ENCODE peak calls at places on chromosomes 13 and 19, in five cellular contexts. K is GM12878, O is A549, Q is K562, F is GM23338. H is an unnamed sample.

GRCh38 chr13:73059460-73060250 is 850 bp downstream of the KLF5 start:
- DNase-seq in K (no peak), O (no peak), Q (peak), F (peak), H (peak)

GRCh38 chr13:95644611-95645052 is at the start of gene DZIP1:
- DNase-seq in K (no peak), O (peak), Q (no peak), F (peak), H (peak)

GRCh38 chr13:35965226-35965927 is 165.8 kb downstream of the DCLK1 start:
- DNase-seq in K (no peak), O (no peak), Q (no peak), F (no peak), H (no peak)

GRCh38 chr13:47114030-47114429 is 217.2 kb upstream of the HTR2A start:
- DNase-seq in K (no peak), O (no peak), Q (no peak), F (no peak), H (no peak)

GRCh38 chr13:89066868-89067466 is 1395.8 kb downstream of the SLITRK5 start:
- DNase-seq in K (no peak), O (peak), Q (no peak), F (peak), H (peak)

GRCh38 chr19:47239152-47239551 is 8.2 kb upstream of the BBC3 start:
- DNase-seq in K (no peak), O (no peak), Q (no peak), F (peak), H (no peak)

GRCh38 chr19:43699506-43700367 is 16.1 kb upstream of the IRGC start:
- DNase-seq in K (no peak), O (no peak), Q (no peak), F (peak), H (no peak)

GRCh38 chr19:49613374-49613773 is 22.4 kb downstream of the PRR12 start:
- DNase-seq in K (no peak), O (peak), Q (no peak), F (no peak), H (no peak)

GRCh38 chr19:50716178-50717025 is 3.2 kb downstream of the SHANK1 start:
- DNase-seq in K (no peak), O (no peak), Q (no peak), F (no peak), H (no peak)

GRCh38 chr13:73210218-73210883 is 151.5 kb downstream of the KLF5 start:
- DNase-seq in K (no peak), O (no peak), Q (no peak), F (no peak), H (peak)

GRCh38 chr13:110278859-110279258 is 28.1 kb downstream of the COL4A1 start:
- DNase-seq in K (no peak), O (no peak), Q (no peak), F (no peak), H (no peak)

GRCh38 chr13:93173656-93174055 is 53.0 kb upstream of the GPC6 start:
- DNase-seq in K (no peak), O (no peak), Q (no peak), F (no peak), H (no peak)

GRCh38 chr19:49427855-49428546 is 2.8 kb downstream of the GFY start:
- DNase-seq in K (no peak), O (peak), Q (peak), F (peak), H (no peak)

GRCh38 chr13:109704771-109705628 is 81.4 kb downstream of the IRS2 start:
- DNase-seq in K (no peak), O (peak), Q (no peak), F (no peak), H (no peak)

GRCh38 chr13:113353254-113353653 is 10.7 kb downstream of the GRTP1 start:
- DNase-seq in K (no peak), O (no peak), Q (no peak), F (no peak), H (no peak)

GRCh38 chr13:81872581-81872980 is 1531.7 kb upstream of the SPRY2 start:
- DNase-seq in K (no peak), O (no peak), Q (no peak), F (peak), H (peak)

GRCh38 chr13:112768795-112769411 is 79.1 kb downstream of the ATP11A start:
- DNase-seq in K (peak), O (no peak), Q (no peak), F (no peak), H (no peak)

GRCh38 chr19:36331353-36332228 is 47.4 kb downstream of the ZFP14 start:
- DNase-seq in K (peak), O (peak), Q (peak), F (peak), H (no peak)

GRCh38 chr19:39497850-39498261 is 891 bp upstream of the DLL3 start:
- DNase-seq in K (no peak), O (no peak), Q (peak), F (peak), H (peak)

GRCh38 chr19:28449803-28450202 is 763.1 kb downstream of the UQCRFS1 start:
- DNase-seq in K (no peak), O (no peak), Q (no peak), F (no peak), H (no peak)

GRCh38 chr13:42574435-42575311 is 721 bp downstream of the TNFSF11 start:
- DNase-seq in K (no peak), O (no peak), Q (no peak), F (peak), H (no peak)

GRCh38 chr19:42189133-42189532 is 28.3 kb downstream of the DEDD2 start:
- DNase-seq in K (no peak), O (no peak), Q (no peak), F (no peak), H (no peak)

GRCh38 chr13:104008571-104009435 is 942.6 kb upstream of the SLC10A2 start:
- DNase-seq in K (no peak), O (no peak), Q (no peak), F (no peak), H (no peak)

GRCh38 chr13:81927347-81927746 is 1586.4 kb upstream of the SPRY2 start:
- DNase-seq in K (no peak), O (no peak), Q (no peak), F (peak), H (peak)

GRCh38 chr13:69751259-69751658 is 356.4 kb upstream of the ATXN8OS start:
- DNase-seq in K (no peak), O (no peak), Q (no peak), F (no peak), H (no peak)

GRCh38 chr19:40424637-40425449 is 949 bp downstream of the SERTAD1 start:
- DNase-seq in K (no peak), O (no peak), Q (peak), F (peak), H (no peak)

GRCh38 chr19:16736709-16737108 is 17.1 kb downstream of the NWD1 start:
- DNase-seq in K (no peak), O (no peak), Q (no peak), F (peak), H (no peak)
- TF ChIP-seq JUNB in K (no peak), O (no peak), Q (no peak), F (no peak), H (no peak)

GRCh38 chr13:97234742-97235141 is 12.6 kb downstream of the MBNL2 start:
- DNase-seq in K (no peak), O (no peak), Q (no peak), F (no peak), H (no peak)
- TF ChIP-seq JUNB in K (no peak), O (no peak), Q (no peak), F (no peak), H (no peak)

GRCh38 chr13:46010148-46010547 is 42.4 kb downstream of the ZC3H13 start:
- DNase-seq in K (no peak), O (no peak), Q (no peak), F (peak), H (no peak)
- TF ChIP-seq JUNB in K (no peak), O (no peak), Q (no peak), F (no peak), H (no peak)

DNA sequence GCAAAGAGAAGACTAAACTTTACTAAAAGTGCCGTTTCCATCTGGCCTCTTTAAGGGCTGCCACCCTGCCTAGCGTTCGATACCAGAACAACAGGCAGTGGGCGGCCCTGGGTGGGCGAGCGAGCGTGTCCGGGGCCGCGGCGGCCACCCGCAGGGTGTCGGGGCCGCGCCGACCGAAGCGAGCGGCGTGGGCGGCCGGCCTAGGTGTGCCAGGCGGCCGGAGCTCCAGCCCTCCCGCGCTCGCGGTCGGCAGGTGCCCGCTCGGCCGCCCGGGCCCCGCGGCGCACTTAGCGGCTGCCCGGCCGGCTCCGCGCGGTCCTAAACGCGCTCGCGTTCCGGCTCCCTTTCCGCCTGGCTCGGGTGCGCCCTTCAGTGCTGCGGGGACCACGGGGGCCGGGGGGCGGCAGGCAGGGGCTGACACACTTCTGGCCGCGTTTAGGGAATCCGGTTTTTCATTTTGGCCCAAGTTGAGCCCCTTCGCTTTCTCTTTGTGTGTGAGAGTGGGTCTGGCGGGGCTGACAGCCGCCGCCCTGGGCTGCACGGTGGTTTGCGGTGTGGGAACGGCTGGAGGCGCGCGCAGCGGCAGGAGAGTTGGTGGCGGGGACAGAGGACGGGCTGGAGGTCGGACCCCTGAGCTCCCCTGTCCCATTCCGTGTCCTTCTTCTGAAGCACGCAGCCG is 2.9 kb downstream of the FGF9 start:
- DNase-seq in K (no peak), O (peak), Q (peak), F (peak), H (no peak)
- TF ChIP-seq JUNB in K (no peak), O (no peak), Q (no peak), F (no peak), H (no peak)

DNA sequence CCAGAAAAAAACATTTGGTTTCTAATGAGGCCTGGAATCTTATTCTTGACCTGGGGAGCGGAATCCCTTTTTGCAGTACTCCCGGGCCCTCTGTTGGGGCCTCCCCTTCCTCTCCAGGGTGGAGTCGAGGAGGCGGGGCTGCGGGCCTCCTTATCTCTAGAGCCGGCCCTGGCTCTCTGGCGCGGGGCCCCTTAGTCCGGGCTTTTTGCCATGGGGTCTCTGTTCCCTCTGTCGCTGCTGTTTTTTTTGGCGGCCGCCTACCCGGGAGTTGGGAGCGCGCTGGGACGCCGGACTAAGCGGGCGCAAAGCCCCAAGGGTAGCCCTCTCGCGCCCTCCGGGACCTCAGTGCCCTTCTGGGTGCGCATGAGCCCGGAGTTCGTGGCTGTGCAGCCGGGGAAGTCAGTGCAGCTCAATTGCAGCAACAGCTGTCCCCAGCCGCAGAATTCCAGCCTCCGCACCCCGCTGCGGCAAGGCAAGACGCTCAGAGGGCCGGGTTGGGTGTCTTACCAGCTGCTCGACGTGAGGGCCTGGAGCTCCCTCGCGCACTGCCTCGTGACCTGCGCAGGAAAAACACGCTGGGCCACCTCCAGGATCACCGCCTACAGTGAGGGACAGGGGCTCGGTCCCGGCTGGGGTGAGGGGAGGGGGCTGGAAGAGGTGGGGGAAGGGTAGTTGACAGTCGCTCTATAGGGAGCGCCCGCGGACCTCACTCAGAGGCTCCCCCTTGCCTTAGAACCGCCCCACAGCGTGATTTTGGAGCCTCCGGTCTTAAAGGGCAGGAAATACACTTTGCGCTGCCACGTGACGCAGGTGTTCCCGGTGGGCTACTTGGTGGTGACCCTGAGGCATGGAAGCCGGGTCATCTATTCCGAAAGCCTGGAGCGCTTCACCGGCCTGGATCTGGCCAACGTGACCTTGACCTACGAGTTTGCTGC is at the start of gene ICAM4:
- DNase-seq in K (no peak), O (no peak), Q (peak), F (peak), H (peak)
- TF ChIP-seq JUNB in K (no peak), O (no peak), Q (no peak), F (no peak), H (no peak)

GRCh38 chr19:2270572-2271515 is 11.1 kb downstream of the PEAK3 start:
- DNase-seq in K (no peak), O (peak), Q (peak), F (peak), H (peak)
- TF ChIP-seq JUNB in K (no peak), O (no peak), Q (no peak), F (no peak), H (no peak)

DNA sequence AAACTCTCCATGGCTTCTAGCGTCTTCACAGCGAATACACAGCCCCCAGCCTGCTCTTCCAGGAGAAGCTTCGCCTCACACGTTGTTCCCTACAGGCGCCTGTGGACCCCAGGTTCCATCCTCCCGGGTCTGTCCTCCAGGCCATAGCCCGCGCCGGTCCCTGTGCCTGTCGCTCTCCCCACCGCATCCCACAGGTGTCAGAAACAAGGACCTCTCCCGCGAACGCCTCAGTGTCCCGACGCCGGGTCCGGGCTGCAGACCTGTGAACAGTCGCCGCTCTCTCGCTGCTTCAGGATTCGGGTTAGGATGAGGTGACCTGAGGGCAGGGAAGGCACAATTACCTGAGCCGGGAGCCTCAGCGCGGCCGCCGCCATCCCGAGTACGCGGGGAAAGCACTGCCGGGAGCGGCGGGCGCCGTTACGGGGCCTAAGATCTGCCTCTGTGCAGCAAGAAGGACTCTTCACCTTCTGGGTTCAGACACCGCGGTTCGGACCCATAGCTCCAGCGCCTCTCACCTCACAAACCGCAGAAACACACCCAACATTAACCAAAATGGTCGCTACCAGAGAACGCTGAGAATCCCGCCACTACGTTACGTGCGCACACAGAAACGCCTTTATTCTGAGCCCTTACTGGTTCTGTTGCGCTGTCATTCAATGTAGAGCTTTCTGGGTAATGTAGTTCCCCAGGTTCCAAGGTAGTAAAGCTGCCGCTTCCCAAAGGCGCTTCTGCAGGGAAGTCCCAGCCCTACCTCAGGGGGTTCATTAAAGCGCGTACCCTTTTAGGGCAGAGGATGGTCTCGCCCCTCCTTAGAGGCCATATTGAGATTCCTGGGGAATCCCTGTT is at the start of gene ZNF418:
- DNase-seq in K (peak), O (peak), Q (no peak), F (peak), H (no peak)
- TF ChIP-seq JUNB in K (no peak), O (no peak), Q (no peak), F (no peak), H (no peak)

GRCh38 chr19:1154731-1155351 is 19.2 kb downstream of the SBNO2 start:
- DNase-seq in K (no peak), O (peak), Q (no peak), F (no peak), H (peak)

GRCh38 chr19:1156305-1156801 is 17.7 kb downstream of the SBNO2 start:
- DNase-seq in K (no peak), O (no peak), Q (no peak), F (no peak), H (no peak)

GRCh38 chr19:1153891-1154730 is 20.0 kb downstream of the SBNO2 start:
- DNase-seq in K (no peak), O (no peak), Q (no peak), F (no peak), H (no peak)

GRCh38 chr19:1156830-1157615 is 17.0 kb downstream of the SBNO2 start:
- DNase-seq in K (no peak), O (no peak), Q (no peak), F (no peak), H (no peak)

GRCh38 chr19:1155352-1156304 is 18.4 kb downstream of the SBNO2 start:
- DNase-seq in K (no peak), O (no peak), Q (no peak), F (no peak), H (no peak)
- TF ChIP-seq JUNB in K (no peak), O (no peak), Q (no peak), F (no peak), H (no peak)

DNA sequence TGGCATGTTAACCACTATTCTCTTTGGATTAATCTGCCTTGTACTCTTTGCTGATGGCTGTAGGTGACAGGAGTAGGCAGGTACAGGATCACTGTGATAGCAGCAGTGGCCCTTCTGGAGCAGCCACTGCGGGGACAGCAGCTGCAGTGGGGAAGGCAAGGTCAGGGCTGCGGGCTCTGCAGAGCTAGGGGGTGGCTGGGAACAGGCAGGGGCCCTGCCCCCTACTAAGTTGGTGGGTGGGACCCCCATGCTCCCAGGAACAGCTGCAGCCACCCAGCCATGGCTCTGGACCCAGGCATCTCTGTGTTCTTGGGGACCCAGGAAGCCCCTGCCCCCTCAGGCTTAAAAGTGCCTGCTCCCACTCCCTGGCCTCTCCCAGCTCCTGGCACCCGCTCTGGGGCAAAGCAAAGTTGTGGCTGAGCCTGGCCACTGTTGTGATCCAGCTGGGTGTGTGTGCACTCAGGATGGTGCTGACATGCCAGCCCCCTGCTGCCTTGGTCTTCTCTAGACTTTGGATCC is 302.4 kb downstream of the PCDH20 start:
- DNase-seq in K (no peak), O (no peak), Q (no peak), F (no peak), H (no peak)
- TF ChIP-seq JUNB in K (no peak), O (no peak), Q (no peak), F (no peak), H (no peak)

DNA sequence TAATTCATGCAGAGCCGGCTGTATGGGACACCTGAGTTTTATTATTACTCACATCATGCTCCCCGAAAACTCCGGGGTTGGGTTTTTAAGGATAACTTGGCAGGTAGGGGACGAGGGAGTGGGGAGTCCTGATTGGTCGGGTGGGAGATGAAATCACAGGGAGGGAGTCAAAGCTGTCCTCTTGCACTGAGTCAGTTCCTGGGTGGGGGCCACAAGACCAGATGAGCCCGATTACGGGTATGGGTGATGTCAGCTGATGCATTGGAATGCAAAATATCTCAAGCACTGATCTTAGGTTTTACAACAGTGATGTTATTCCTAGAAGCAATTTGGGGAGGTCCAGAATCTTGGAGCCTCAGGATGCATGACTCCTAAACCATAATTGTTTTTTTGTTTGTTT is 18.6 kb upstream of the COG3 start:
- DNase-seq in K (no peak), O (no peak), Q (no peak), F (no peak), H (no peak)
- TF ChIP-seq JUNB in K (no peak), O (no peak), Q (no peak), F (no peak), H (no peak)